ENCODE peak calls at places on chromosomes 12 and 14, in ten cellular contexts. G is vagina, W is fibroblast of mammary gland, B is hepatic stellate cell, Q is frontal cortex, K is dorsolateral prefrontal cortex, I is lung microvascular endothelial cell, D is GM12865, L is IMR-90, A is lower leg skin. R is an unnamed sample.

GRCh38 chr14:24132061-24132685 is 1.7 kb downstream of the FITM1 start:
- DNase-seq in G (no peak), W (no peak), B (no peak), Q (no peak), K (no peak), I (peak), D (no peak), L (no peak), A (no peak), R (no peak)

GRCh38 chr14:32349322-32349721 is 20.2 kb downstream of the AKAP6 start:
- DNase-seq in G (no peak), W (no peak), B (no peak), Q (no peak), K (no peak), I (no peak), D (no peak), L (no peak), A (no peak), R (no peak)

GRCh38 chr12:82912406-82912805 is 225.7 kb downstream of the TMTC2 start:
- DNase-seq in G (no peak), W (peak), B (no peak), Q (no peak), K (no peak), I (no peak), D (no peak), L (peak), A (no peak), R (no peak)

GRCh38 chr14:63573579-63573978 is 30.4 kb upstream of the PPP2R5E start:
- DNase-seq in G (no peak), W (no peak), B (no peak), Q (no peak), K (no peak), I (no peak), D (no peak), L (peak), A (no peak), R (no peak)

GRCh38 chr14:59454131-59454530 is 11.0 kb downstream of the GPR135 start:
- DNase-seq in G (peak), W (peak), B (peak), Q (no peak), K (no peak), I (no peak), D (no peak), L (peak), A (no peak), R (no peak)

GRCh38 chr14:42057176-42057575 is 450.5 kb downstream of the LRFN5 start:
- DNase-seq in G (no peak), W (peak), B (no peak), Q (no peak), K (no peak), I (no peak), D (no peak), L (peak), A (no peak), R (no peak)

GRCh38 chr14:74961238-74961911 is 6.0 kb upstream of the PGF start:
- DNase-seq in G (no peak), W (no peak), B (no peak), Q (no peak), K (no peak), I (no peak), D (no peak), L (no peak), A (no peak), R (no peak)

GRCh38 chr12:58888131-58888783 is 32.0 kb downstream of the LRIG3 start:
- DNase-seq in G (no peak), W (peak), B (no peak), Q (no peak), K (no peak), I (peak), D (peak), L (peak), A (peak), R (no peak)

GRCh38 chr14:36604757-36605505 is 22.5 kb upstream of the NKX2-8 start:
- DNase-seq in G (no peak), W (peak), B (peak), Q (peak), K (no peak), I (peak), D (peak), L (peak), A (peak), R (peak)

GRCh38 chr12:119544780-119545625 is 48.6 kb upstream of the TMEM233 start:
- DNase-seq in G (no peak), W (peak), B (peak), Q (peak), K (peak), I (peak), D (peak), L (peak), A (peak), R (peak)

GRCh38 chr14:91399868-91400640 is 17.6 kb downstream of the CCDC88C start:
- DNase-seq in G (no peak), W (no peak), B (no peak), Q (no peak), K (no peak), I (peak), D (peak), L (no peak), A (no peak), R (no peak)

GRCh38 chr12:91854725-91855124 is 290.9 kb downstream of the BTG1 start:
- DNase-seq in G (no peak), W (peak), B (no peak), Q (no peak), K (no peak), I (no peak), D (no peak), L (peak), A (peak), R (no peak)

GRCh38 chr14:48826058-48826457 is 760.1 kb downstream of the RPS29 start:
- DNase-seq in G (no peak), W (no peak), B (no peak), Q (no peak), K (no peak), I (no peak), D (no peak), L (peak), A (no peak), R (no peak)

GRCh38 chr12:95608252-95609033 is 57.2 kb upstream of the USP44 start:
- DNase-seq in G (no peak), W (peak), B (no peak), Q (no peak), K (no peak), I (peak), D (no peak), L (peak), A (peak), R (no peak)

GRCh38 chr12:50103767-50104321 is at the start of gene GPD1:
- DNase-seq in G (no peak), W (peak), B (peak), Q (no peak), K (peak), I (no peak), D (no peak), L (peak), A (no peak), R (no peak)

GRCh38 chr14:74514471-74514932 is 20.9 kb downstream of the ISCA2 start:
- DNase-seq in G (no peak), W (peak), B (peak), Q (no peak), K (no peak), I (no peak), D (peak), L (peak), A (no peak), R (no peak)

R was measured in T1000.